ENCODE peak calls at places on chromosomes 3 and 15, in nine cellular contexts. One of them, this sample, is unnamed.
A peak's percentile ranks its signal among the peaks of the same experiment; 100 is the strongest.

GRCh38 chr15:66269326-66270090 is 16.0 kb upstream of the MEGF11 start:
- DNase-seq in bronchial epithelial cell: peak; percentile 55
- DNase-seq in brain microvascular endothelial cell: peak; percentile 61
- DNase-seq in neuronal stem cell: no peak
- DNase-seq in GM23248: peak; percentile 44
- DNase-seq in Panc1: no peak
- DNase-seq in OCI-LY7: no peak
- DNase-seq in cardiac muscle cell: peak; percentile 56
- DNase-seq in HAP-1: peak; percentile 65
- DNase-seq in this sample: no peak

GRCh38 chr3:156620901-156621300 is 53.5 kb upstream of the TIPARP start:
- DNase-seq in bronchial epithelial cell: peak; percentile 58
- DNase-seq in brain microvascular endothelial cell: peak; percentile 32
- DNase-seq in neuronal stem cell: no peak
- DNase-seq in GM23248: peak; percentile 42
- DNase-seq in Panc1: no peak
- DNase-seq in OCI-LY7: no peak
- DNase-seq in cardiac muscle cell: no peak
- DNase-seq in HAP-1: no peak
- DNase-seq in this sample: no peak

GRCh38 chr3:113231827-113232253 is 20.5 kb downstream of the BOC start:
- DNase-seq in bronchial epithelial cell: peak; percentile 97
- DNase-seq in brain microvascular endothelial cell: peak; percentile 92
- DNase-seq in neuronal stem cell: no peak
- DNase-seq in GM23248: peak; percentile 89
- DNase-seq in Panc1: peak; percentile 61
- DNase-seq in OCI-LY7: no peak
- DNase-seq in cardiac muscle cell: peak; percentile 61
- DNase-seq in HAP-1: no peak
- DNase-seq in this sample: no peak

GRCh38 chr3:120506828-120507774 is 56.3 kb upstream of the FSTL1 start:
- DNase-seq in bronchial epithelial cell: peak; percentile 75
- DNase-seq in brain microvascular endothelial cell: peak; percentile 53
- DNase-seq in neuronal stem cell: peak; percentile 15
- DNase-seq in GM23248: peak; percentile 77
- DNase-seq in Panc1: no peak
- DNase-seq in OCI-LY7: peak; percentile 17
- DNase-seq in cardiac muscle cell: peak; percentile 70
- DNase-seq in HAP-1: peak; percentile 58
- DNase-seq in this sample: no peak

GRCh38 chr15:68821190-68821897 is 649 bp upstream of the ANP32A start:
- DNase-seq in bronchial epithelial cell: no peak
- DNase-seq in brain microvascular endothelial cell: no peak
- DNase-seq in neuronal stem cell: peak; percentile 20
- DNase-seq in GM23248: peak; percentile 34
- DNase-seq in Panc1: no peak
- DNase-seq in OCI-LY7: peak; percentile 46
- DNase-seq in cardiac muscle cell: no peak
- DNase-seq in HAP-1: no peak
- DNase-seq in this sample: peak; percentile 32

GRCh38 chr15:97645758-97646157 is 314.7 kb upstream of the ARRDC4 start:
- DNase-seq in bronchial epithelial cell: no peak
- DNase-seq in brain microvascular endothelial cell: no peak
- DNase-seq in neuronal stem cell: no peak
- DNase-seq in GM23248: no peak
- DNase-seq in Panc1: no peak
- DNase-seq in OCI-LY7: no peak
- DNase-seq in cardiac muscle cell: no peak
- DNase-seq in HAP-1: no peak
- DNase-seq in this sample: no peak

GRCh38 chr3:108420926-108421325 is 89.5 kb downstream of the MYH15 start:
- DNase-seq in bronchial epithelial cell: peak; percentile 99
- DNase-seq in brain microvascular endothelial cell: peak; percentile 24
- DNase-seq in neuronal stem cell: no peak
- DNase-seq in GM23248: peak; percentile 97
- DNase-seq in Panc1: no peak
- DNase-seq in OCI-LY7: no peak
- DNase-seq in cardiac muscle cell: peak; percentile 89
- DNase-seq in HAP-1: no peak
- DNase-seq in this sample: no peak

GRCh38 chr15:29674661-29675533 is 147.4 kb downstream of the TJP1 start:
- DNase-seq in bronchial epithelial cell: no peak
- DNase-seq in brain microvascular endothelial cell: no peak
- DNase-seq in neuronal stem cell: peak; percentile 76
- DNase-seq in GM23248: peak; percentile 53
- DNase-seq in Panc1: no peak
- DNase-seq in OCI-LY7: no peak
- DNase-seq in cardiac muscle cell: peak; percentile 75
- DNase-seq in HAP-1: peak; percentile 97
- DNase-seq in this sample: peak; percentile 84

GRCh38 chr15:77411614-77411976 is 8.3 kb downstream of the PEAK1 start:
- DNase-seq in bronchial epithelial cell: no peak
- DNase-seq in brain microvascular endothelial cell: no peak
- DNase-seq in neuronal stem cell: no peak
- DNase-seq in GM23248: no peak
- DNase-seq in Panc1: no peak
- DNase-seq in OCI-LY7: no peak
- DNase-seq in cardiac muscle cell: no peak
- DNase-seq in HAP-1: no peak
- DNase-seq in this sample: no peak

GRCh38 chr15:87369269-87369668 is 887.3 kb downstream of the NTRK3 start:
- DNase-seq in bronchial epithelial cell: peak; percentile 68
- DNase-seq in brain microvascular endothelial cell: peak; percentile 91
- DNase-seq in neuronal stem cell: no peak
- DNase-seq in GM23248: peak; percentile 89
- DNase-seq in Panc1: no peak
- DNase-seq in OCI-LY7: no peak
- DNase-seq in cardiac muscle cell: peak; percentile 88
- DNase-seq in HAP-1: no peak
- DNase-seq in this sample: no peak

GRCh38 chr3:152738656-152739055 is 96.3 kb upstream of the P2RY1 start:
- DNase-seq in bronchial epithelial cell: no peak
- DNase-seq in brain microvascular endothelial cell: peak; percentile 1
- DNase-seq in neuronal stem cell: no peak
- DNase-seq in GM23248: peak; percentile 53
- DNase-seq in Panc1: no peak
- DNase-seq in OCI-LY7: no peak
- DNase-seq in cardiac muscle cell: peak; percentile 86
- DNase-seq in HAP-1: no peak
- DNase-seq in this sample: no peak

GRCh38 chr3:197736010-197736490 is 654 bp downstream of the RUBCN start:
- DNase-seq in bronchial epithelial cell: no peak
- DNase-seq in brain microvascular endothelial cell: no peak
- DNase-seq in neuronal stem cell: no peak
- DNase-seq in GM23248: peak; percentile 54
- DNase-seq in Panc1: no peak
- DNase-seq in OCI-LY7: peak; percentile 61
- DNase-seq in cardiac muscle cell: no peak
- DNase-seq in HAP-1: peak; percentile 44
- DNase-seq in this sample: no peak

GRCh38 chr3:56136514-56136913 is 331.8 kb downstream of the ERC2 start:
- DNase-seq in bronchial epithelial cell: no peak
- DNase-seq in brain microvascular endothelial cell: no peak
- DNase-seq in neuronal stem cell: no peak
- DNase-seq in GM23248: no peak
- DNase-seq in Panc1: no peak
- DNase-seq in OCI-LY7: no peak
- DNase-seq in cardiac muscle cell: no peak
- DNase-seq in HAP-1: no peak
- DNase-seq in this sample: no peak

GRCh38 chr15:28977377-28978010 is 91.7 kb downstream of the APBA2 start:
- DNase-seq in bronchial epithelial cell: peak; percentile 96
- DNase-seq in brain microvascular endothelial cell: peak; percentile 96
- DNase-seq in neuronal stem cell: no peak
- DNase-seq in GM23248: peak; percentile 94
- DNase-seq in Panc1: peak; percentile 79
- DNase-seq in OCI-LY7: no peak
- DNase-seq in cardiac muscle cell: peak; percentile 94
- DNase-seq in HAP-1: no peak
- DNase-seq in this sample: peak; percentile 40

GRCh38 chr15:62171882-62172281 is 6.8 kb upstream of the C2CD4B start:
- DNase-seq in bronchial epithelial cell: no peak
- DNase-seq in brain microvascular endothelial cell: no peak
- DNase-seq in neuronal stem cell: no peak
- DNase-seq in GM23248: no peak
- DNase-seq in Panc1: no peak
- DNase-seq in OCI-LY7: no peak
- DNase-seq in cardiac muscle cell: no peak
- DNase-seq in HAP-1: no peak
- DNase-seq in this sample: no peak

GRCh38 chr3:167662919-167663400 is 9.2 kb upstream of the WDR49 start:
- DNase-seq in bronchial epithelial cell: no peak
- DNase-seq in brain microvascular endothelial cell: no peak
- DNase-seq in neuronal stem cell: no peak
- DNase-seq in GM23248: no peak
- DNase-seq in Panc1: no peak
- DNase-seq in OCI-LY7: no peak
- DNase-seq in cardiac muscle cell: no peak
- DNase-seq in HAP-1: no peak
- DNase-seq in this sample: no peak

GRCh38 chr15:78372880-78373279 is 32.7 kb downstream of the CRABP1 start:
- DNase-seq in bronchial epithelial cell: no peak
- DNase-seq in brain microvascular endothelial cell: no peak
- DNase-seq in neuronal stem cell: no peak
- DNase-seq in GM23248: no peak
- DNase-seq in Panc1: no peak
- DNase-seq in OCI-LY7: no peak
- DNase-seq in cardiac muscle cell: no peak
- DNase-seq in HAP-1: peak; percentile 56
- DNase-seq in this sample: no peak

GRCh38 chr3:4797201-4797600 is 182.0 kb upstream of the BHLHE40 start:
- DNase-seq in bronchial epithelial cell: no peak
- DNase-seq in brain microvascular endothelial cell: no peak
- DNase-seq in neuronal stem cell: no peak
- DNase-seq in GM23248: peak; percentile 27
- DNase-seq in Panc1: no peak
- DNase-seq in OCI-LY7: no peak
- DNase-seq in cardiac muscle cell: no peak
- DNase-seq in HAP-1: no peak
- DNase-seq in this sample: no peak

DNA sequence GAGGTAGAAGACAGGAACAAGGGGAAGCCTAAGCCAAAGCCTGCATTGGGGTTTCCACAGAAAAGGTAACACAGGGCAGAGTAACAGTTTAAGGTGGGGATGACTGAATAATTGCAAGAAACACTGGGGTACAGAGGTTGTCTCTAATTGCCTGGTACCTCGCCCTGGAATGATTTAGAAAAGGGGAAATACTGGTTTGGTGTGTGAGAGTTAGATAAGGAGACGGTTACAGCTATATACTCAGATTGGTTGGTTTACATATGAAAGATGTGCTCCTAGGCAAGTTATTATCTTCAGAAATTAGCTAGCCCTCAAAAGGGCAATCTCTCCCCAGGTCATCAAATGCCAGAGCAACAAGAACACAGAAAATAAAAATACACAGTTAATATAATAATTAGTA is 58.8 kb downstream of the SMARCC1 start:
- DNase-seq in bronchial epithelial cell: no peak
- DNase-seq in brain microvascular endothelial cell: no peak
- DNase-seq in neuronal stem cell: no peak
- DNase-seq in GM23248: no peak
- DNase-seq in Panc1: no peak
- DNase-seq in OCI-LY7: no peak
- DNase-seq in cardiac muscle cell: no peak
- DNase-seq in HAP-1: no peak
- DNase-seq in this sample: no peak
- H3K36me3 ChIP-seq in bronchial epithelial cell: peaks cover 9% of the 10 kb centered on the region
- H3K36me3 ChIP-seq in brain microvascular endothelial cell: peaks cover 38% of the 10 kb centered on the region
- H3K36me3 ChIP-seq in neuronal stem cell: peaks cover 19% of the 10 kb centered on the region
- H3K36me3 ChIP-seq in GM23248: peaks cover 5% of the 10 kb centered on the region
- H3K36me3 ChIP-seq in Panc1: peaks cover 5% of the 10 kb centered on the region
- H3K36me3 ChIP-seq in OCI-LY7: peaks cover 90% of the 10 kb centered on the region
- H3K36me3 ChIP-seq in cardiac muscle cell: peaks cover 39% of the 10 kb centered on the region
- H3K36me3 ChIP-seq in HAP-1: peaks cover 63% of the 10 kb centered on the region
- H3K36me3 ChIP-seq in this sample: peaks cover 2% of the 10 kb centered on the region

DNA sequence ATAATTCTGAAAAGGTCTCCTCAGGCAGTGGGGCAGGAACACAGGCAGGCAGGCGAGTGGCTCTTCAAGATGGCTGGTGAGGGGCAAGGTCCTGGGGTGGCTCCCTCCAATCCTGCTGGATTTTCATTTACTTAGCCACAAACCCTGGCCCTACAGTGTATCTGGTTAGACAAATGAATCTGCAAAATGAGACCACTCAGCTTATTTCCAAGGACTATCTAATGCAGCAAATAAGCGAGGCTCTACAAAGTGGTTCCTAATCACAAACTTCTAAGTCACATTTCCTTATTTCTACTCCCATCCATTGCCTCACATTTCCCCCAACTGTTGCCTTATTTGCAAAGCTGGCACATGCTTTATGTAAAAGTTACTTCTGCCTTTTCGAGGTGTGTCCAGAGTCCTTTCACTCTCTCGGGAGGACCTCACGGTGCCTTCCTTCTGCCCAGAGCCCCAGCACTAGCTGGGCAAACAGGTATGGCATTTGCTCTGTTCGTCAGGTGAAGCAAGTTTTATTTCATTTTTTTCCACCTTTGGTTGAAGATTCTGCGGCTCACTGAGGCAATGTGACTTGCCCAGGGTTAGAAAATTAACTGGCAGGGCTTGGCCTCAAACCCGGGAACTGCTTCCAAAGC is 40.4 kb downstream of the CCDC12 start:
- DNase-seq in bronchial epithelial cell: no peak
- DNase-seq in brain microvascular endothelial cell: no peak
- DNase-seq in neuronal stem cell: no peak
- DNase-seq in GM23248: no peak
- DNase-seq in Panc1: no peak
- DNase-seq in OCI-LY7: no peak
- DNase-seq in cardiac muscle cell: peak; percentile 24
- DNase-seq in HAP-1: no peak
- DNase-seq in this sample: no peak
- H3K36me3 ChIP-seq in bronchial epithelial cell: peaks cover 18% of the 10 kb centered on the region
- H3K36me3 ChIP-seq in brain microvascular endothelial cell: peaks cover 10% of the 10 kb centered on the region
- H3K36me3 ChIP-seq in neuronal stem cell: peaks cover 2% of the 10 kb centered on the region
- H3K36me3 ChIP-seq in GM23248: no peaks in the 10 kb centered on the region
- H3K36me3 ChIP-seq in Panc1: no peaks in the 10 kb centered on the region
- H3K36me3 ChIP-seq in OCI-LY7: peaks cover 96% of the 10 kb centered on the region
- H3K36me3 ChIP-seq in cardiac muscle cell: no peaks in the 10 kb centered on the region
- H3K36me3 ChIP-seq in HAP-1: peaks cover 48% of the 10 kb centered on the region
- H3K36me3 ChIP-seq in this sample: no peaks in the 10 kb centered on the region

DNA sequence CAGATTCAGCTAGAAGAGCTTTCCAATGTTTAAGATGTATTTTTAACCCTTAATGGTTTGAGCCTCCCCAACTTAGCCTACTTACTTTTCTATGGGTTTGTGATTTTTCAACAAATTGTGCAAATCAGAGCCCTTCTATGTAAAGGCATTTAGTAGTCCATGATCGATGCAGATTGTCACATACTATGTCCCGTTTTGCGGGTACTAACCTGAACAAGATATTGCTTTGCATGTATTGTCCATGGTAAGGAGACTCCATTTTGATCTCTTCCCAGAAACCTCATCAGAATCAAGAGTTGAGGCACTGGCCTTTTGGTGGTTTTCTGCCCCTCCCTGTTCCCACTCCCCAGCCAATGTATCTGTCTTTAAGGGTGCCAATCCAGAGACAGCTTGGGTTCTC is 60.8 kb downstream of the ETV5 start:
- DNase-seq in bronchial epithelial cell: no peak
- DNase-seq in brain microvascular endothelial cell: no peak
- DNase-seq in neuronal stem cell: no peak
- DNase-seq in GM23248: no peak
- DNase-seq in Panc1: no peak
- DNase-seq in OCI-LY7: no peak
- DNase-seq in cardiac muscle cell: no peak
- DNase-seq in HAP-1: no peak
- DNase-seq in this sample: no peak
- H3K36me3 ChIP-seq in bronchial epithelial cell: no peaks in the 10 kb centered on the region
- H3K36me3 ChIP-seq in brain microvascular endothelial cell: peaks cover 57% of the 10 kb centered on the region
- H3K36me3 ChIP-seq in neuronal stem cell: peaks cover 36% of the 10 kb centered on the region
- H3K36me3 ChIP-seq in GM23248: peaks cover 35% of the 10 kb centered on the region
- H3K36me3 ChIP-seq in Panc1: peaks cover 9% of the 10 kb centered on the region
- H3K36me3 ChIP-seq in OCI-LY7: no peaks in the 10 kb centered on the region
- H3K36me3 ChIP-seq in cardiac muscle cell: no peaks in the 10 kb centered on the region
- H3K36me3 ChIP-seq in HAP-1: no peaks in the 10 kb centered on the region
- H3K36me3 ChIP-seq in this sample: peaks cover 13% of the 10 kb centered on the region

GRCh38 chr3:124816206-124816605 is 71.0 kb downstream of the ITGB5 start:
- DNase-seq in bronchial epithelial cell: peak; percentile 64
- DNase-seq in brain microvascular endothelial cell: no peak
- DNase-seq in neuronal stem cell: no peak
- DNase-seq in GM23248: no peak
- DNase-seq in Panc1: no peak
- DNase-seq in OCI-LY7: no peak
- DNase-seq in cardiac muscle cell: no peak
- DNase-seq in HAP-1: no peak
- DNase-seq in this sample: no peak
- H3K36me3 ChIP-seq in bronchial epithelial cell: no peaks in the 10 kb centered on the region
- H3K36me3 ChIP-seq in brain microvascular endothelial cell: peaks cover 44% of the 10 kb centered on the region
- H3K36me3 ChIP-seq in neuronal stem cell: peaks cover 14% of the 10 kb centered on the region
- H3K36me3 ChIP-seq in GM23248: peaks cover 12% of the 10 kb centered on the region
- H3K36me3 ChIP-seq in Panc1: peaks cover 21% of the 10 kb centered on the region
- H3K36me3 ChIP-seq in OCI-LY7: no peaks in the 10 kb centered on the region
- H3K36me3 ChIP-seq in cardiac muscle cell: peaks cover 3% of the 10 kb centered on the region
- H3K36me3 ChIP-seq in HAP-1: peaks cover 2% of the 10 kb centered on the region
- H3K36me3 ChIP-seq in this sample: no peaks in the 10 kb centered on the region

This sample was measured in pancreas.